ENCODE peak calls at places on chromosomes 7 and 10, in seven cellular contexts. D is fibroblast of mammary gland; H is astrocyte of the spinal cord; R is CD4-positive, alpha-beta T cell; M is cardiac muscle cell; X is fibroblast of lung; A is MCF 10A. P is an unnamed sample.

GRCh38 chr7:7432979-7433378 is 102.7 kb downstream of the COL28A1 start:
- DNase-seq in D (no peak), H (no peak), R (no peak), M (no peak), X (no peak), A (no peak), P (no peak)

GRCh38 chr10:69730251-69731156 is 71.2 kb upstream of the COL13A1 start:
- DNase-seq in D (peak), H (peak), R (no peak), M (peak), X (peak), A (no peak), P (no peak)

GRCh38 chr10:132149261-132149660 is 37.5 kb upstream of the DPYSL4 start:
- DNase-seq in D (no peak), H (no peak), R (no peak), M (no peak), X (no peak), A (no peak), P (peak)

GRCh38 chr10:59830601-59831259 is 75.6 kb downstream of the CCDC6 start:
- DNase-seq in D (peak), H (peak), R (no peak), M (peak), X (peak), A (peak), P (peak)

GRCh38 chr7:128055668-128056067 is 24.4 kb upstream of the LRRC4 start:
- DNase-seq in D (no peak), H (peak), R (no peak), M (peak), X (no peak), A (no peak), P (no peak)

GRCh38 chr10:96721207-96721572 is 876 bp upstream of the PIK3AP1 start:
- DNase-seq in D (no peak), H (no peak), R (no peak), M (no peak), X (no peak), A (peak), P (no peak)

GRCh38 chr10:17375936-17376584 is 78.3 kb downstream of the ST8SIA6 start:
- DNase-seq in D (peak), H (no peak), R (no peak), M (peak), X (no peak), A (peak), P (peak)

GRCh38 chr10:119620241-119620753 is 23.5 kb upstream of the TIAL1 start:
- DNase-seq in D (peak), H (peak), R (no peak), M (peak), X (peak), A (no peak), P (no peak)

GRCh38 chr7:101543846-101544245 is 85.2 kb downstream of the MYL10 start:
- DNase-seq in D (no peak), H (no peak), R (no peak), M (no peak), X (no peak), A (no peak), P (no peak)

GRCh38 chr7:77188736-77189429 is 10.7 kb downstream of the FGL2 start:
- DNase-seq in D (no peak), H (no peak), R (no peak), M (no peak), X (no peak), A (no peak), P (no peak)

GRCh38 chr7:127107601-127108007 is 145.1 kb downstream of the GRM8 start:
- DNase-seq in D (peak), H (peak), R (no peak), M (peak), X (peak), A (peak), P (peak)

GRCh38 chr10:83606275-83606674 is 533.0 kb upstream of the GHITM start:
- DNase-seq in D (no peak), H (peak), R (no peak), M (peak), X (peak), A (peak), P (no peak)

GRCh38 chr10:115092555-115093285 is 445 bp upstream of the ATRNL1 start:
- DNase-seq in D (peak), H (peak), R (peak), M (peak), X (peak), A (no peak), P (peak)

GRCh38 chr7:11212080-11212711 is 238.5 kb downstream of the PHF14 start:
- DNase-seq in D (peak), H (peak), R (no peak), M (peak), X (peak), A (peak), P (peak)

GRCh38 chr7:85612514-85612913 is 425.7 kb upstream of the SEMA3D start:
- DNase-seq in D (no peak), H (no peak), R (no peak), M (no peak), X (no peak), A (no peak), P (no peak)

GRCh38 chr7:73770002-73770859 is at the start of gene CLDN3:
- DNase-seq in D (no peak), H (no peak), R (no peak), M (no peak), X (no peak), A (no peak), P (peak)

GRCh38 chr10:94545277-94546057 is at the start of gene HELLS:
- DNase-seq in D (peak), H (peak), R (peak), M (peak), X (peak), A (peak), P (peak)

GRCh38 chr10:61847640-61848039 is 53.9 kb upstream of the ARID5B start:
- DNase-seq in D (peak), H (peak), R (no peak), M (peak), X (no peak), A (no peak), P (no peak)

GRCh38 chr7:138395763-138396162 is 64.3 kb upstream of the TRIM24 start:
- DNase-seq in D (no peak), H (no peak), R (no peak), M (no peak), X (no peak), A (no peak), P (no peak)

GRCh38 chr10:69861251-69862240 is 59.8 kb downstream of the COL13A1 start:
- DNase-seq in D (peak), H (peak), R (no peak), M (peak), X (peak), A (peak), P (no peak)

GRCh38 chr7:1611708-1612241 is 41.9 kb upstream of the PSMG3 start:
- DNase-seq in D (peak), H (peak), R (no peak), M (peak), X (peak), A (peak), P (peak)

GRCh38 chr10:102175415-102175814 is 23.2 kb downstream of the NOLC1 start:
- DNase-seq in D (peak), H (peak), R (no peak), M (peak), X (peak), A (no peak), P (no peak)

GRCh38 chr7:21915140-21915539 is 30.6 kb downstream of the CDCA7L start:
- DNase-seq in D (no peak), H (no peak), R (no peak), M (no peak), X (no peak), A (no peak), P (no peak)

GRCh38 chr10:27983144-27983543 is 15.7 kb downstream of the ODAD2 start:
- DNase-seq in D (no peak), H (no peak), R (no peak), M (no peak), X (no peak), A (no peak), P (no peak)

GRCh38 chr10:48608279-48608681 is 3.4 kb upstream of the ARHGAP22 start:
- DNase-seq in D (peak), H (no peak), R (no peak), M (peak), X (peak), A (peak), P (peak)

GRCh38 chr10:79929409-79929904 is 19.4 kb downstream of the SFTPD start:
- DNase-seq in D (peak), H (peak), R (peak), M (peak), X (peak), A (peak), P (peak)

GRCh38 chr10:124644771-124645170 is 99.4 kb downstream of the FAM53B start:
- DNase-seq in D (no peak), H (no peak), R (no peak), M (no peak), X (no peak), A (no peak), P (no peak)

GRCh38 chr7:102874166-102874829 is 38.5 kb upstream of the LRRC17 start:
- DNase-seq in D (peak), H (peak), R (no peak), M (peak), X (peak), A (peak), P (no peak)

GRCh38 chr7:156139112-156139511 is 326.8 kb upstream of the SHH start:
- DNase-seq in D (no peak), H (no peak), R (no peak), M (no peak), X (no peak), A (no peak), P (no peak)

GRCh38 chr10:3961082-3961481 is 176.1 kb upstream of the KLF6 start:
- DNase-seq in D (no peak), H (no peak), R (no peak), M (no peak), X (no peak), A (no peak), P (no peak)

GRCh38 chr7:155369-156000 is 36.9 kb upstream of the FAM20C start:
- DNase-seq in D (no peak), H (no peak), R (no peak), M (no peak), X (no peak), A (no peak), P (peak)

GRCh38 chr10:123855013-123855684 is 36.5 kb downstream of the CPXM2 start:
- DNase-seq in D (no peak), H (no peak), R (no peak), M (no peak), X (no peak), A (no peak), P (no peak)

GRCh38 chr7:151876112-151876898 is 610 bp downstream of the PRKAG2 start:
- DNase-seq in D (peak), H (peak), R (peak), M (peak), X (peak), A (peak), P (peak)

GRCh38 chr10:33453081-33453850 is 118.8 kb upstream of the NRP1 start:
- DNase-seq in D (peak), H (peak), R (no peak), M (no peak), X (no peak), A (no peak), P (no peak)

GRCh38 chr10:118835682-118836326 is 81.0 kb upstream of the CACUL1 start:
- DNase-seq in D (peak), H (no peak), R (no peak), M (no peak), X (no peak), A (peak), P (no peak)

GRCh38 chr10:72164617-72165016 is 51.2 kb upstream of the ANAPC16 start:
- DNase-seq in D (no peak), H (no peak), R (no peak), M (no peak), X (peak), A (no peak), P (no peak)
- TF ChIP-seq CTCF in D (no peak), H (no peak), R (peak), M (no peak), X (no peak), A (no peak), P (peak)

GRCh38 chr7:107463139-107464078 is 6.4 kb upstream of the GPR22 start:
- DNase-seq in D (peak), H (peak), R (peak), M (peak), X (peak), A (peak), P (peak)
- TF ChIP-seq CTCF in D (peak), H (peak), R (peak), M (peak), X (peak), A (peak), P (peak)

DNA sequence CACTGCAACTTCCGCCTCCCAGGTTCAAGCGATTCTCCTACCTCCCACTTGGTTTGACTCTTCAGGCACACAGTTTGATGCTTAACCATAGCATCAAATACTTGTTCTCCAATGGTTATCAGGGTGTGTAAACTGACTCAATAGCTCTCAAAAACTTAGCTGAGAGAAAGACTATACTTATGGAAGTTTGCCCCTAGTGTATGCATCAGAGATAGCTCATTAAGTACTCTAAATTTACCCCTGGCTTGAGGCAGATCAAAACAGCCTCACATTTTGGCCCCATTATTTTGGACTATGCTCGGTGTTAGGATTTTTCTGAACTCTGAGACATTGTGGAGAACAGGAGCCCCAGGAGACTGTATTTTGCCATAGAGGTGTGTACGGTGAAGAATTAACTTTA is 40.8 kb upstream of the SLC35B4 start:
- DNase-seq in D (no peak), H (no peak), R (no peak), M (no peak), X (no peak), A (no peak), P (no peak)
- TF ChIP-seq CTCF in D (peak), H (peak), R (no peak), M (no peak), X (no peak), A (no peak), P (no peak)

GRCh38 chr7:92797693-92798092 is 38.7 kb downstream of the CDK6 start:
- DNase-seq in D (peak), H (no peak), R (no peak), M (peak), X (no peak), A (peak), P (no peak)
- TF ChIP-seq CTCF in D (no peak), H (no peak), R (no peak), M (no peak), X (no peak), A (no peak), P (no peak)

GRCh38 chr7:43758861-43759683 is 592 bp downstream of the BLVRA start:
- DNase-seq in D (no peak), H (peak), R (peak), M (peak), X (peak), A (peak), P (peak)
- TF ChIP-seq CTCF in D (no peak), H (no peak), R (no peak), M (no peak), X (no peak), A (no peak), P (no peak)

DNA sequence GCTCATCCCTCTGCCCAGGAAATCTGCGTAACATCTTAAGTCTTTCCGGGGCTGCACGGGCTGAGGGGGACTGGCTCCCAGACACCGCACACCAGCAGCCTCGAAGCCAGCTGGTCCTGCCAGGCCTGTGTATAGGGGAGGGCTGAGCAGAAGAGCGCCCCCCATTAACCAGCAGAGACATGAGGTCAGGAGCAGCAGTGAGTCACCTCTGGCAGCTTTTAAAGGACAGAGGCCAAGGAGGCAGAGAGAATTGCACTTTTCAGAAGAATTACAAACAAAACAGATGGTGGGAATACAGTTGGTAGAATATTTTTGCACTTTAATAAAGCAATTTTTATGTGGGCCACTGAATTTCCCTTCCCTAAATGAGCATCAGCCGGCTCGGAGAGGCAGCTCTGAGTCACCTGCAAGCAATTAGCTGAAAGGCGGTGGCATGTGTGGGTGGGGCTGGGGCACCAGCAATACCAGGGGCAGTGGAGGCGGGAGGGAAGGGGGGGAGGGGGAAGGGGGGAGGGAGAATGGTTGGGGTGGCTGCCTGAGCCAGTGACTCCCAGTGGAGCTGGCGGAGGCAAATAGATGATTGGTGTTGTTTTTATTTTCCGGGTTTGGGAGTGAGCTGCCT is 39.1 kb downstream of the GOLGA7B start:
- DNase-seq in D (peak), H (peak), R (no peak), M (peak), X (peak), A (peak), P (no peak)
- TF ChIP-seq CTCF in D (no peak), H (no peak), R (no peak), M (peak), X (no peak), A (no peak), P (no peak)

DNA sequence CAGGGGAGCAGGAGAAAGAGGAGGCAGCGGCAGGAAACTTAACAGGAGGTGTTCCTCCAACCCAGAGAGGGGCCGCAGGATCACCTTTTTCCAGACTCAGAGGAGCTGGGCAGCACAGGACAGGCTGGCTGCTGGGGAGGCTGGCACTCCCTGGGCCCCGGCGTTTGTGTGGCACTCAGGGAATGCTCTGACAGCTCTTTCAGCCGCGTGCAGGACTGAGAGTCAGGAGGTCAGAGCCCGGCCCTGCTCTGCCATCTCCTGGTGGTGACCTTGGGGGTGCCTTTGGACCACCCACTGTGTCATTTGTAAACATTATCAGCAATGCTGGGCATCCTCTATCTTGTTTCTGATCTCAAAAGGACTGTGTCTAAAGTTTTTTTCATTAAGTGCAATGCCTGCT is 87.6 kb downstream of the CDH23 start:
- DNase-seq in D (no peak), H (no peak), R (no peak), M (no peak), X (no peak), A (no peak), P (no peak)
- TF ChIP-seq CTCF in D (no peak), H (no peak), R (no peak), M (no peak), X (no peak), A (no peak), P (no peak)

GRCh38 chr10:116670706-116671105 is 50.0 kb downstream of the PNLIPRP2 start:
- DNase-seq in D (no peak), H (no peak), R (no peak), M (no peak), X (no peak), A (no peak), P (no peak)
- TF ChIP-seq CTCF in D (no peak), H (no peak), R (no peak), M (no peak), X (no peak), A (no peak), P (no peak)

GRCh38 chr7:50317221-50317678 is 12.7 kb downstream of the IKZF1 start:
- DNase-seq in D (no peak), H (no peak), R (no peak), M (no peak), X (no peak), A (no peak), P (no peak)
- TF ChIP-seq CTCF in D (no peak), H (no peak), R (peak), M (no peak), X (no peak), A (no peak), P (no peak)

DNA sequence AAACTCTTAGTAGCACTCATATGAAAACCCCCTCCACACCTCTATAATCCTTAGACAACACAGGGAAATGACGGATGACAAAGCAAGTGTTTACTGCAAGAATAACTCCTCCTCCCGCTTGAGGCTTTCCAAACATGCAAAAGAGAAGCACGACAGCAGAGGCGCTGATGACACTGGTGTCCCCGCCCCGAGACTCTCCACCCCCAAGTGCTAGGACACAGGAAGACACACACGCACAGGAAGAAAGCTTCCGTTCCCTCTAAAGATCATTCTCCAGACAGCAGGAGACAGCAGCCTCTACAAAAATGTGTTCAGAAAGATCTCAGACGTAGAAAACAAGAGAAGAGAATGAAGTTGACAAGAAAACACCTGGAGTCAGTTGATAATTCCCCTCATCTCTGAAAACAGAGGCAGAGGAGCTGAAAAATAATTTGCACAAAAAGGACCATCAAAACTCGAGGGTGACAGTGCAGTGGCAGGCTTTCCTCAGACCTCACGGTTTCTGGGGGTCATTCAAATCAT is 90.2 kb downstream of the DLG5 start:
- DNase-seq in D (no peak), H (no peak), R (peak), M (peak), X (peak), A (no peak), P (no peak)
- TF ChIP-seq CTCF in D (no peak), H (no peak), R (no peak), M (no peak), X (no peak), A (no peak), P (no peak)

P was measured in glutamatergic neuron.